ENCODE peak calls at places on chromosomes 4 and X, in eight cellular contexts. S, Y, M, Z, E, V, H and I are unnamed samples.

GRCh38 chr4:5568931-5569330 is 139.4 kb downstream of the EVC2 start:
- DNase-seq in S (no peak), Y (no peak), M (no peak), Z (peak; percentile 0), E (no peak), V (no peak), H (no peak), I (no peak)

GRCh38 chr4:126784966-126785580 is 847.7 kb upstream of the INTU start:
- DNase-seq in S (no peak), Y (no peak), M (no peak), Z (peak; percentile 74), E (no peak), V (peak; percentile 26), H (no peak), I (peak; percentile 55)

GRCh38 chrX:57453901-57454300 is 137.9 kb upstream of the ZXDB start:
- DNase-seq in S (no peak), Y (peak; percentile 37), M (peak; percentile 4), Z (no peak), E (no peak), V (no peak), H (peak; percentile 4), I (peak; percentile 13)

GRCh38 chr4:14178421-14178820 is 550.9 kb upstream of the BOD1L1 start:
- DNase-seq in S (no peak), Y (peak; percentile 17), M (no peak), Z (no peak), E (no peak), V (peak; percentile 14), H (no peak), I (peak; percentile 37)

GRCh38 chr4:97367878-97368277 is 775.4 kb downstream of the STPG2 start:
- DNase-seq in S (no peak), Y (peak; percentile 47), M (peak; percentile 16), Z (peak; percentile 44), E (no peak), V (peak; percentile 89), H (no peak), I (peak; percentile 63)

GRCh38 chrX:55484948-55485347 is 4.7 kb downstream of the USP51 start:
- DNase-seq in S (no peak), Y (no peak), M (no peak), Z (no peak), E (no peak), V (no peak), H (no peak), I (no peak)

GRCh38 chr4:85747871-85748491 is 273.0 kb downstream of the ARHGAP24 start:
- DNase-seq in S (no peak), Y (peak; percentile 80), M (peak; percentile 48), Z (no peak), E (no peak), V (peak; percentile 61), H (no peak), I (peak; percentile 51)

GRCh38 chr4:26127001-26127400 is 193.8 kb upstream of the RBPJ start:
- DNase-seq in S (no peak), Y (no peak), M (no peak), Z (no peak), E (no peak), V (no peak), H (no peak), I (no peak)

GRCh38 chrX:150765237-150765636 is 72.0 kb downstream of the MTMR1 start:
- DNase-seq in S (no peak), Y (no peak), M (no peak), Z (no peak), E (no peak), V (no peak), H (no peak), I (no peak)

GRCh38 chrX:130669233-130669632 is 233.8 kb downstream of the ENOX2 start:
- DNase-seq in S (no peak), Y (no peak), M (no peak), Z (peak; percentile 11), E (no peak), V (peak; percentile 43), H (no peak), I (peak; percentile 1)

GRCh38 chr4:155582971-155583437 is 83.6 kb upstream of the GUCY1A1 start:
- DNase-seq in S (no peak), Y (no peak), M (no peak), Z (no peak), E (no peak), V (peak; percentile 84), H (no peak), I (peak; percentile 82)

GRCh38 chrX:153388722-153389459 is 12.3 kb downstream of the PNMA6E start:
- DNase-seq in S (no peak), Y (no peak), M (no peak), Z (no peak), E (no peak), V (no peak), H (no peak), I (no peak)

GRCh38 chrX:37926700-37927099 is 79.3 kb upstream of the DYNLT3 start:
- DNase-seq in S (no peak), Y (peak; percentile 25), M (no peak), Z (no peak), E (no peak), V (peak; percentile 25), H (no peak), I (no peak)

GRCh38 chr4:78337216-78337615 is 214.4 kb upstream of the ANXA3 start:
- DNase-seq in S (no peak), Y (no peak), M (no peak), Z (no peak), E (no peak), V (no peak), H (no peak), I (no peak)

GRCh38 chr4:107721436-107722090 is 1.5 kb upstream of the PAPSS1 start:
- DNase-seq in S (no peak), Y (no peak), M (no peak), Z (no peak), E (peak; percentile 40), V (no peak), H (no peak), I (no peak)

DNA sequence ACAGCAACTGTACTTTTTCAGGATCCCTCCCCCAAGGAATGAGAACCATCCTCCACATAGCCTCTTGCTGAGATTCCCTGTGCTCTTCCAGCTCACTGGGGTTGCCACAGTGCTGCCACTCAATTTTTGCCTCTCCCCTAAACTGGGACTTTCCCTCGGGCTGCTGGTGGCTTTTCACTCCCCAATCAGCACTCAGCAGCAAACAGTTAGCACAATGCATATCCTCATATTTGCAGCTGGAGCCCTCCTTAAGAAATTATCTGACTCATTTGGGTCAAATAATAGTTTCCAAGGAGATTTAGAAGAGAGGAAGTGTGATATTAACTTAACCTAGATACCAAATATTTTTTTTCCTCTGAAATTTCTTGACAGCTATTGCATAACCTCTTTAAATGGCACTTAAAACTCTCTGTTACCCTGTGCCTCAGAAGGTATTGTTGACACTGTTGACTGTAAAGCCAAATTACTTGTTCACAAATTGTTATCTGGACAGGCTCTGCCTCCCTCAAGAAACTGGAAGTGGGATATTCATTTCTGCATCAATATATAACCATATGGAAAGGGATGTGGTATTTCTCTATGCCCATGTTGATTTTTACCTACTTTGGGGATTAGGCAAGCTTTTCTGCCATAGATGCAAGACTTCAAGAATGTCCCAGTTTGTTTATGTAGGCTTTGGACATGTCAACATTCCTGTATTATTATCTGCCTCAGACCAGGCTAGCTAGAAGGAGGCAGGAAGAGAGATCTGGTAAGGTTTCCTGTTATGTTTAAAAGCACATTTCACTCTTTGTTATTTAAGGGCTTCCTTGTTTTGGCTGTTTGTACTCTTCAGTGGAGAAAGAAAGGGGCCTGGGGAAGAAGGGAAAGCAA is 58.0 kb downstream of the SEPTIN11 start:
- DNase-seq in S (no peak), Y (no peak), M (no peak), Z (peak; percentile 75), E (no peak), V (peak; percentile 76), H (no peak), I (peak; percentile 64)
- H3K4me1 ChIP-seq in S (no peaks in the 10 kb centered on the region), Y (no peaks in the 10 kb centered on the region), M (no peaks in the 10 kb centered on the region), Z (peaks cover 12% of the 10 kb centered on the region), E (peaks cover 5% of the 10 kb centered on the region), V (peaks cover 45% of the 10 kb centered on the region), H (no peaks in the 10 kb centered on the region), I (peaks cover 11% of the 10 kb centered on the region)

GRCh38 chrX:15594371-15594770 is 6.4 kb downstream of the ACE2 start:
- DNase-seq in S (no peak), Y (peak; percentile 2), M (no peak), Z (no peak), E (no peak), V (no peak), H (no peak), I (no peak)
- TF ChIP-seq CTCF in S (no peak), Y (no peak), M (peak; percentile 8), Z (peak; percentile 49), E (no peak), V (no peak), H (no peak), I (peak; percentile 74)

GRCh38 chr4:637536-637935 is 12.2 kb downstream of the PDE6B start:
- DNase-seq in S (no peak), Y (no peak), M (no peak), Z (no peak), E (no peak), V (no peak), H (no peak), I (no peak)

GRCh38 chr4:636628-636950 is 11.2 kb downstream of the PDE6B start:
- DNase-seq in S (no peak), Y (no peak), M (no peak), Z (no peak), E (no peak), V (no peak), H (no peak), I (no peak)

GRCh38 chr4:634599-634985 is 9.2 kb downstream of the PDE6B start:
- DNase-seq in S (no peak), Y (no peak), M (no peak), Z (no peak), E (no peak), V (no peak), H (no peak), I (no peak)

GRCh38 chr4:633976-634598 is 8.7 kb downstream of the PDE6B start:
- DNase-seq in S (no peak), Y (no peak), M (no peak), Z (no peak), E (no peak), V (no peak), H (no peak), I (no peak)

DNA sequence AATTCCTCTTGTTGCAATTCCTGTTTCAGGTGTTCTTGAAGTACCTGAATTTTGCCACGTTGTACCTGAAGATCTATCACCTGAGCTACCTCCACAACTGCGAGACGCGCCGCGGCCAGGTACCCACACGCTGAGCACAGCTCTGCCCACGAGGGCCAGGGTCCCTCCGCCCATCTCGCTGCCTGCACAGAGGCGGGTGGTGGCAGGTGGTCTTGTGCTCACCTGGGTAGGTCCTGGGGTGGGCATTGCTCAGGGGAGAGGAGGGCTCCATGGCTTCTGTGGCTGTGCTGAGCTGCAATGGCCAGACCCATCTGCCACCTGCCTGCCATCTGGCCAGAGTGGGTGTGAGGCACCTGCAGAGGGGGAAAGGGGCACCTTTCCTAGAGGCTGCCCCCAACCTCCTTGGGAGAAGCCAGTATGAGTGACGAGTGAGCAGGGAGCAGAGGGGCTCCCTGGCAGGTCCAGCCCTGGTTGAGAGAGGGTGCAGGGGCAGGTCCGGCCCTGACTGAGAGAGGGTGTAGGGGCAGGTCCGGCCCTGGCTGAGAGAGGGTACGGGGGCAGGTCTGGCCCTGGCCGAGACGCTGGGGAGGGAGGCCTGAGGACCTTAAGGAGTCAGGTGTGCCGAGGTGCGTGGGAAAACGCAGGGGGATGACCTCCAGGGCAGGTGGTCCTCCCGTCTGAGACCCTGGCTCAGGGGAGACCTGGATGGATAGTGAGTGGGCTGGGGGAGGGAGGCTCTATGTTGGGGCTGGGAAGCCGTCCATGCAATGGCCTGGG is 10.7 kb downstream of the PDE6B start:
- DNase-seq in S (no peak), Y (no peak), M (no peak), Z (no peak), E (no peak), V (no peak), H (no peak), I (no peak)
- H3K4me1 ChIP-seq in S (no peaks in the 10 kb centered on the region), Y (no peaks in the 10 kb centered on the region), M (no peaks in the 10 kb centered on the region), Z (no peaks in the 10 kb centered on the region), E (no peaks in the 10 kb centered on the region), V (no peaks in the 10 kb centered on the region), H (no peaks in the 10 kb centered on the region), I (no peaks in the 10 kb centered on the region)

GRCh38 chrX:135923353-135923752 is 29.8 kb downstream of the SAGE1 start:
- DNase-seq in S (no peak), Y (peak; percentile 4), M (no peak), Z (no peak), E (no peak), V (no peak), H (no peak), I (no peak)
- TF ChIP-seq CTCF in S (no peak), Y (peak; percentile 16), M (peak; percentile 29), Z (peak; percentile 39), E (no peak), V (no peak), H (peak; percentile 69), I (peak; percentile 15)